ENCODE peak calls at places on chromosomes 2 and 18, in seven cellular contexts. One of them, this sample, is unnamed.

GRCh38 chr2:148534416-148535205 is 109.9 kb upstream of the EPC2 start:
- DNase-seq in memory B cell: no peak
- DNase-seq in activated CD4-positive, alpha-beta T cell treated with anti-CD3 and anti-CD28 coated beads, Interleukin-2, amount 10 ng/mL, durations not matched to agents 7 days and 5 days: no peak
- DNase-seq in thoracic aorta: no peak
- DNase-seq in naive thymus-derived CD8-positive, alpha-beta T cell: no peak
- DNase-seq in NCI-H1105 treated with DMSO at 0.1 percent for 48 hours: no peak
- DNase-seq in NB4: peak
- DNase-seq in this sample: peak

GRCh38 chr2:9203876-9204275 is 2.7 kb upstream of the ASAP2 start:
- DNase-seq in memory B cell: no peak
- DNase-seq in activated CD4-positive, alpha-beta T cell treated with anti-CD3 and anti-CD28 coated beads, Interleukin-2, amount 10 ng/mL, durations not matched to agents 7 days and 5 days: no peak
- DNase-seq in thoracic aorta: no peak
- DNase-seq in naive thymus-derived CD8-positive, alpha-beta T cell: no peak
- DNase-seq in NCI-H1105 treated with DMSO at 0.1 percent for 48 hours: no peak
- DNase-seq in NB4: no peak
- DNase-seq in this sample: no peak

GRCh38 chr2:165015052-165015642 is 59.8 kb upstream of the SLC38A11 start:
- DNase-seq in memory B cell: peak
- DNase-seq in activated CD4-positive, alpha-beta T cell treated with anti-CD3 and anti-CD28 coated beads, Interleukin-2, amount 10 ng/mL, durations not matched to agents 7 days and 5 days: peak
- DNase-seq in thoracic aorta: no peak
- DNase-seq in naive thymus-derived CD8-positive, alpha-beta T cell: peak
- DNase-seq in NCI-H1105 treated with DMSO at 0.1 percent for 48 hours: peak
- DNase-seq in NB4: peak
- DNase-seq in this sample: peak

GRCh38 chr2:30677861-30678385 is 129.3 kb downstream of the CAPN13 start:
- DNase-seq in memory B cell: no peak
- DNase-seq in activated CD4-positive, alpha-beta T cell treated with anti-CD3 and anti-CD28 coated beads, Interleukin-2, amount 10 ng/mL, durations not matched to agents 7 days and 5 days: no peak
- DNase-seq in thoracic aorta: no peak
- DNase-seq in naive thymus-derived CD8-positive, alpha-beta T cell: no peak
- DNase-seq in NCI-H1105 treated with DMSO at 0.1 percent for 48 hours: no peak
- DNase-seq in NB4: no peak
- DNase-seq in this sample: no peak

GRCh38 chr2:236309669-236310029 is 45.4 kb upstream of the ASB18 start:
- DNase-seq in memory B cell: no peak
- DNase-seq in activated CD4-positive, alpha-beta T cell treated with anti-CD3 and anti-CD28 coated beads, Interleukin-2, amount 10 ng/mL, durations not matched to agents 7 days and 5 days: no peak
- DNase-seq in thoracic aorta: no peak
- DNase-seq in naive thymus-derived CD8-positive, alpha-beta T cell: no peak
- DNase-seq in NCI-H1105 treated with DMSO at 0.1 percent for 48 hours: peak
- DNase-seq in NB4: peak
- DNase-seq in this sample: no peak

GRCh38 chr2:41994177-41994576 is 53.6 kb upstream of the PKDCC start:
- DNase-seq in memory B cell: no peak
- DNase-seq in activated CD4-positive, alpha-beta T cell treated with anti-CD3 and anti-CD28 coated beads, Interleukin-2, amount 10 ng/mL, durations not matched to agents 7 days and 5 days: no peak
- DNase-seq in thoracic aorta: no peak
- DNase-seq in naive thymus-derived CD8-positive, alpha-beta T cell: no peak
- DNase-seq in NCI-H1105 treated with DMSO at 0.1 percent for 48 hours: no peak
- DNase-seq in NB4: peak
- DNase-seq in this sample: no peak

GRCh38 chr2:169895294-169895985 is 68.2 kb downstream of the UBR3 start:
- DNase-seq in memory B cell: no peak
- DNase-seq in activated CD4-positive, alpha-beta T cell treated with anti-CD3 and anti-CD28 coated beads, Interleukin-2, amount 10 ng/mL, durations not matched to agents 7 days and 5 days: no peak
- DNase-seq in thoracic aorta: no peak
- DNase-seq in naive thymus-derived CD8-positive, alpha-beta T cell: no peak
- DNase-seq in NCI-H1105 treated with DMSO at 0.1 percent for 48 hours: no peak
- DNase-seq in NB4: no peak
- DNase-seq in this sample: no peak

GRCh38 chr2:104794416-104794815 is 59.5 kb upstream of the POU3F3 start:
- DNase-seq in memory B cell: no peak
- DNase-seq in activated CD4-positive, alpha-beta T cell treated with anti-CD3 and anti-CD28 coated beads, Interleukin-2, amount 10 ng/mL, durations not matched to agents 7 days and 5 days: no peak
- DNase-seq in thoracic aorta: no peak
- DNase-seq in naive thymus-derived CD8-positive, alpha-beta T cell: no peak
- DNase-seq in NCI-H1105 treated with DMSO at 0.1 percent for 48 hours: no peak
- DNase-seq in NB4: no peak
- DNase-seq in this sample: no peak

GRCh38 chr2:162210385-162210784 is 32.9 kb downstream of the FAP start:
- DNase-seq in memory B cell: no peak
- DNase-seq in activated CD4-positive, alpha-beta T cell treated with anti-CD3 and anti-CD28 coated beads, Interleukin-2, amount 10 ng/mL, durations not matched to agents 7 days and 5 days: no peak
- DNase-seq in thoracic aorta: no peak
- DNase-seq in naive thymus-derived CD8-positive, alpha-beta T cell: no peak
- DNase-seq in NCI-H1105 treated with DMSO at 0.1 percent for 48 hours: no peak
- DNase-seq in NB4: no peak
- DNase-seq in this sample: no peak

GRCh38 chr18:10095356-10095755 is 181.5 kb downstream of the VAPA start:
- DNase-seq in memory B cell: no peak
- DNase-seq in activated CD4-positive, alpha-beta T cell treated with anti-CD3 and anti-CD28 coated beads, Interleukin-2, amount 10 ng/mL, durations not matched to agents 7 days and 5 days: no peak
- DNase-seq in thoracic aorta: no peak
- DNase-seq in naive thymus-derived CD8-positive, alpha-beta T cell: no peak
- DNase-seq in NCI-H1105 treated with DMSO at 0.1 percent for 48 hours: no peak
- DNase-seq in NB4: no peak
- DNase-seq in this sample: no peak

GRCh38 chr2:219453691-219454131 is 19.1 kb downstream of the SPEG start:
- DNase-seq in memory B cell: no peak
- DNase-seq in activated CD4-positive, alpha-beta T cell treated with anti-CD3 and anti-CD28 coated beads, Interleukin-2, amount 10 ng/mL, durations not matched to agents 7 days and 5 days: no peak
- DNase-seq in thoracic aorta: peak
- DNase-seq in naive thymus-derived CD8-positive, alpha-beta T cell: no peak
- DNase-seq in NCI-H1105 treated with DMSO at 0.1 percent for 48 hours: no peak
- DNase-seq in NB4: no peak
- DNase-seq in this sample: no peak

GRCh38 chr2:143513081-143513480 is 383.9 kb downstream of the ARHGAP15 start:
- DNase-seq in memory B cell: no peak
- DNase-seq in activated CD4-positive, alpha-beta T cell treated with anti-CD3 and anti-CD28 coated beads, Interleukin-2, amount 10 ng/mL, durations not matched to agents 7 days and 5 days: peak
- DNase-seq in thoracic aorta: no peak
- DNase-seq in naive thymus-derived CD8-positive, alpha-beta T cell: no peak
- DNase-seq in NCI-H1105 treated with DMSO at 0.1 percent for 48 hours: no peak
- DNase-seq in NB4: peak
- DNase-seq in this sample: peak

GRCh38 chr2:18742382-18742781 is 153.0 kb upstream of the NT5C1B start:
- DNase-seq in memory B cell: no peak
- DNase-seq in activated CD4-positive, alpha-beta T cell treated with anti-CD3 and anti-CD28 coated beads, Interleukin-2, amount 10 ng/mL, durations not matched to agents 7 days and 5 days: no peak
- DNase-seq in thoracic aorta: no peak
- DNase-seq in naive thymus-derived CD8-positive, alpha-beta T cell: no peak
- DNase-seq in NCI-H1105 treated with DMSO at 0.1 percent for 48 hours: no peak
- DNase-seq in NB4: no peak
- DNase-seq in this sample: no peak

GRCh38 chr2:9308186-9308955 is 101.8 kb downstream of the ASAP2 start:
- DNase-seq in memory B cell: no peak
- DNase-seq in activated CD4-positive, alpha-beta T cell treated with anti-CD3 and anti-CD28 coated beads, Interleukin-2, amount 10 ng/mL, durations not matched to agents 7 days and 5 days: no peak
- DNase-seq in thoracic aorta: no peak
- DNase-seq in naive thymus-derived CD8-positive, alpha-beta T cell: no peak
- DNase-seq in NCI-H1105 treated with DMSO at 0.1 percent for 48 hours: no peak
- DNase-seq in NB4: no peak
- DNase-seq in this sample: no peak

GRCh38 chr18:41955688-41956087 is 654 bp downstream of the PIK3C3 start:
- DNase-seq in memory B cell: no peak
- DNase-seq in activated CD4-positive, alpha-beta T cell treated with anti-CD3 and anti-CD28 coated beads, Interleukin-2, amount 10 ng/mL, durations not matched to agents 7 days and 5 days: no peak
- DNase-seq in thoracic aorta: no peak
- DNase-seq in naive thymus-derived CD8-positive, alpha-beta T cell: no peak
- DNase-seq in NCI-H1105 treated with DMSO at 0.1 percent for 48 hours: no peak
- DNase-seq in NB4: peak
- DNase-seq in this sample: peak

GRCh38 chr2:95025406-95026319 is at the start of gene MAL:
- DNase-seq in memory B cell: no peak
- DNase-seq in activated CD4-positive, alpha-beta T cell treated with anti-CD3 and anti-CD28 coated beads, Interleukin-2, amount 10 ng/mL, durations not matched to agents 7 days and 5 days: peak
- DNase-seq in thoracic aorta: no peak
- DNase-seq in naive thymus-derived CD8-positive, alpha-beta T cell: peak
- DNase-seq in NCI-H1105 treated with DMSO at 0.1 percent for 48 hours: peak
- DNase-seq in NB4: no peak
- DNase-seq in this sample: no peak

GRCh38 chr2:144666032-144666431 is 146.1 kb upstream of the ZEB2 start:
- DNase-seq in memory B cell: no peak
- DNase-seq in activated CD4-positive, alpha-beta T cell treated with anti-CD3 and anti-CD28 coated beads, Interleukin-2, amount 10 ng/mL, durations not matched to agents 7 days and 5 days: no peak
- DNase-seq in thoracic aorta: no peak
- DNase-seq in naive thymus-derived CD8-positive, alpha-beta T cell: no peak
- DNase-seq in NCI-H1105 treated with DMSO at 0.1 percent for 48 hours: no peak
- DNase-seq in NB4: peak
- DNase-seq in this sample: no peak

GRCh38 chr2:195532628-195533271 is 124.3 kb upstream of the SLC39A10 start:
- DNase-seq in memory B cell: no peak
- DNase-seq in activated CD4-positive, alpha-beta T cell treated with anti-CD3 and anti-CD28 coated beads, Interleukin-2, amount 10 ng/mL, durations not matched to agents 7 days and 5 days: peak
- DNase-seq in thoracic aorta: no peak
- DNase-seq in naive thymus-derived CD8-positive, alpha-beta T cell: no peak
- DNase-seq in NCI-H1105 treated with DMSO at 0.1 percent for 48 hours: no peak
- DNase-seq in NB4: peak
- DNase-seq in this sample: peak

GRCh38 chr2:96265349-96265839 is 403 bp downstream of the TMEM127 start:
- DNase-seq in memory B cell: peak
- DNase-seq in activated CD4-positive, alpha-beta T cell treated with anti-CD3 and anti-CD28 coated beads, Interleukin-2, amount 10 ng/mL, durations not matched to agents 7 days and 5 days: peak
- DNase-seq in thoracic aorta: peak
- DNase-seq in naive thymus-derived CD8-positive, alpha-beta T cell: peak
- DNase-seq in NCI-H1105 treated with DMSO at 0.1 percent for 48 hours: peak
- DNase-seq in NB4: peak
- DNase-seq in this sample: peak

GRCh38 chr2:2269989-2270562 is 61.0 kb downstream of the MYT1L start:
- DNase-seq in memory B cell: no peak
- DNase-seq in activated CD4-positive, alpha-beta T cell treated with anti-CD3 and anti-CD28 coated beads, Interleukin-2, amount 10 ng/mL, durations not matched to agents 7 days and 5 days: no peak
- DNase-seq in thoracic aorta: no peak
- DNase-seq in naive thymus-derived CD8-positive, alpha-beta T cell: no peak
- DNase-seq in NCI-H1105 treated with DMSO at 0.1 percent for 48 hours: no peak
- DNase-seq in NB4: no peak
- DNase-seq in this sample: no peak

GRCh38 chr2:860259-860855 is 90.3 kb upstream of the SNTG2 start:
- DNase-seq in memory B cell: no peak
- DNase-seq in activated CD4-positive, alpha-beta T cell treated with anti-CD3 and anti-CD28 coated beads, Interleukin-2, amount 10 ng/mL, durations not matched to agents 7 days and 5 days: no peak
- DNase-seq in thoracic aorta: no peak
- DNase-seq in naive thymus-derived CD8-positive, alpha-beta T cell: no peak
- DNase-seq in NCI-H1105 treated with DMSO at 0.1 percent for 48 hours: no peak
- DNase-seq in NB4: no peak
- DNase-seq in this sample: no peak

GRCh38 chr2:208142925-208143799 is 2.8 kb downstream of the CRYGB start:
- DNase-seq in memory B cell: no peak
- DNase-seq in activated CD4-positive, alpha-beta T cell treated with anti-CD3 and anti-CD28 coated beads, Interleukin-2, amount 10 ng/mL, durations not matched to agents 7 days and 5 days: no peak
- DNase-seq in thoracic aorta: no peak
- DNase-seq in naive thymus-derived CD8-positive, alpha-beta T cell: no peak
- DNase-seq in NCI-H1105 treated with DMSO at 0.1 percent for 48 hours: peak
- DNase-seq in NB4: no peak
- DNase-seq in this sample: no peak

GRCh38 chr18:22021701-22022100 is 147.7 kb upstream of the GATA6 start:
- DNase-seq in memory B cell: no peak
- DNase-seq in activated CD4-positive, alpha-beta T cell treated with anti-CD3 and anti-CD28 coated beads, Interleukin-2, amount 10 ng/mL, durations not matched to agents 7 days and 5 days: no peak
- DNase-seq in thoracic aorta: no peak
- DNase-seq in naive thymus-derived CD8-positive, alpha-beta T cell: no peak
- DNase-seq in NCI-H1105 treated with DMSO at 0.1 percent for 48 hours: no peak
- DNase-seq in NB4: no peak
- DNase-seq in this sample: no peak

GRCh38 chr2:109419171-109419756 is 194.5 kb downstream of the SEPTIN10 start:
- DNase-seq in memory B cell: no peak
- DNase-seq in activated CD4-positive, alpha-beta T cell treated with anti-CD3 and anti-CD28 coated beads, Interleukin-2, amount 10 ng/mL, durations not matched to agents 7 days and 5 days: no peak
- DNase-seq in thoracic aorta: no peak
- DNase-seq in naive thymus-derived CD8-positive, alpha-beta T cell: no peak
- DNase-seq in NCI-H1105 treated with DMSO at 0.1 percent for 48 hours: no peak
- DNase-seq in NB4: no peak
- DNase-seq in this sample: no peak

GRCh38 chr18:76446321-76446720 is 48.7 kb downstream of the ZNF516 start:
- DNase-seq in memory B cell: no peak
- DNase-seq in activated CD4-positive, alpha-beta T cell treated with anti-CD3 and anti-CD28 coated beads, Interleukin-2, amount 10 ng/mL, durations not matched to agents 7 days and 5 days: no peak
- DNase-seq in thoracic aorta: no peak
- DNase-seq in naive thymus-derived CD8-positive, alpha-beta T cell: no peak
- DNase-seq in NCI-H1105 treated with DMSO at 0.1 percent for 48 hours: no peak
- DNase-seq in NB4: no peak
- DNase-seq in this sample: no peak

GRCh38 chr18:46190667-46191066 is 86.5 kb downstream of the HAUS1 start:
- DNase-seq in memory B cell: no peak
- DNase-seq in activated CD4-positive, alpha-beta T cell treated with anti-CD3 and anti-CD28 coated beads, Interleukin-2, amount 10 ng/mL, durations not matched to agents 7 days and 5 days: no peak
- DNase-seq in thoracic aorta: no peak
- DNase-seq in naive thymus-derived CD8-positive, alpha-beta T cell: no peak
- DNase-seq in NCI-H1105 treated with DMSO at 0.1 percent for 48 hours: no peak
- DNase-seq in NB4: no peak
- DNase-seq in this sample: no peak

GRCh38 chr2:173159794-173160463 is 84.3 kb downstream of the MAP3K20 start:
- DNase-seq in memory B cell: no peak
- DNase-seq in activated CD4-positive, alpha-beta T cell treated with anti-CD3 and anti-CD28 coated beads, Interleukin-2, amount 10 ng/mL, durations not matched to agents 7 days and 5 days: no peak
- DNase-seq in thoracic aorta: peak
- DNase-seq in naive thymus-derived CD8-positive, alpha-beta T cell: no peak
- DNase-seq in NCI-H1105 treated with DMSO at 0.1 percent for 48 hours: peak
- DNase-seq in NB4: peak
- DNase-seq in this sample: peak

GRCh38 chr18:11984091-11984490 is 2.8 kb downstream of the IMPA2 start:
- DNase-seq in memory B cell: no peak
- DNase-seq in activated CD4-positive, alpha-beta T cell treated with anti-CD3 and anti-CD28 coated beads, Interleukin-2, amount 10 ng/mL, durations not matched to agents 7 days and 5 days: no peak
- DNase-seq in thoracic aorta: no peak
- DNase-seq in naive thymus-derived CD8-positive, alpha-beta T cell: no peak
- DNase-seq in NCI-H1105 treated with DMSO at 0.1 percent for 48 hours: no peak
- DNase-seq in NB4: no peak
- DNase-seq in this sample: no peak

GRCh38 chr2:142877265-142877756 is at the start of gene KYNU:
- DNase-seq in memory B cell: no peak
- DNase-seq in activated CD4-positive, alpha-beta T cell treated with anti-CD3 and anti-CD28 coated beads, Interleukin-2, amount 10 ng/mL, durations not matched to agents 7 days and 5 days: no peak
- DNase-seq in thoracic aorta: no peak
- DNase-seq in naive thymus-derived CD8-positive, alpha-beta T cell: no peak
- DNase-seq in NCI-H1105 treated with DMSO at 0.1 percent for 48 hours: no peak
- DNase-seq in NB4: peak
- DNase-seq in this sample: peak

GRCh38 chr2:191933307-191934105 is 86.6 kb upstream of the CAVIN2 start:
- DNase-seq in memory B cell: no peak
- DNase-seq in activated CD4-positive, alpha-beta T cell treated with anti-CD3 and anti-CD28 coated beads, Interleukin-2, amount 10 ng/mL, durations not matched to agents 7 days and 5 days: no peak
- DNase-seq in thoracic aorta: no peak
- DNase-seq in naive thymus-derived CD8-positive, alpha-beta T cell: no peak
- DNase-seq in NCI-H1105 treated with DMSO at 0.1 percent for 48 hours: no peak
- DNase-seq in NB4: no peak
- DNase-seq in this sample: no peak

GRCh38 chr2:135226961-135227360 is 174.9 kb downstream of the RAB3GAP1 start:
- DNase-seq in memory B cell: no peak
- DNase-seq in activated CD4-positive, alpha-beta T cell treated with anti-CD3 and anti-CD28 coated beads, Interleukin-2, amount 10 ng/mL, durations not matched to agents 7 days and 5 days: no peak
- DNase-seq in thoracic aorta: no peak
- DNase-seq in naive thymus-derived CD8-positive, alpha-beta T cell: no peak
- DNase-seq in NCI-H1105 treated with DMSO at 0.1 percent for 48 hours: no peak
- DNase-seq in NB4: no peak
- DNase-seq in this sample: no peak

GRCh38 chr18:6249788-6250187 is 164.9 kb downstream of the L3MBTL4 start:
- DNase-seq in memory B cell: no peak
- DNase-seq in activated CD4-positive, alpha-beta T cell treated with anti-CD3 and anti-CD28 coated beads, Interleukin-2, amount 10 ng/mL, durations not matched to agents 7 days and 5 days: no peak
- DNase-seq in thoracic aorta: no peak
- DNase-seq in naive thymus-derived CD8-positive, alpha-beta T cell: no peak
- DNase-seq in NCI-H1105 treated with DMSO at 0.1 percent for 48 hours: no peak
- DNase-seq in NB4: no peak
- DNase-seq in this sample: no peak

GRCh38 chr2:23487735-23488492 is 102.9 kb downstream of the KLHL29 start:
- DNase-seq in memory B cell: no peak
- DNase-seq in activated CD4-positive, alpha-beta T cell treated with anti-CD3 and anti-CD28 coated beads, Interleukin-2, amount 10 ng/mL, durations not matched to agents 7 days and 5 days: no peak
- DNase-seq in thoracic aorta: no peak
- DNase-seq in naive thymus-derived CD8-positive, alpha-beta T cell: no peak
- DNase-seq in NCI-H1105 treated with DMSO at 0.1 percent for 48 hours: no peak
- DNase-seq in NB4: peak
- DNase-seq in this sample: no peak

GRCh38 chr2:120864981-120865380 is 129.3 kb downstream of the GLI2 start:
- DNase-seq in memory B cell: no peak
- DNase-seq in activated CD4-positive, alpha-beta T cell treated with anti-CD3 and anti-CD28 coated beads, Interleukin-2, amount 10 ng/mL, durations not matched to agents 7 days and 5 days: no peak
- DNase-seq in thoracic aorta: no peak
- DNase-seq in naive thymus-derived CD8-positive, alpha-beta T cell: no peak
- DNase-seq in NCI-H1105 treated with DMSO at 0.1 percent for 48 hours: no peak
- DNase-seq in NB4: no peak
- DNase-seq in this sample: no peak

GRCh38 chr2:230068658-230069080 is at the start of gene SLC16A14:
- DNase-seq in memory B cell: no peak
- DNase-seq in activated CD4-positive, alpha-beta T cell treated with anti-CD3 and anti-CD28 coated beads, Interleukin-2, amount 10 ng/mL, durations not matched to agents 7 days and 5 days: peak
- DNase-seq in thoracic aorta: no peak
- DNase-seq in naive thymus-derived CD8-positive, alpha-beta T cell: peak
- DNase-seq in NCI-H1105 treated with DMSO at 0.1 percent for 48 hours: peak
- DNase-seq in NB4: peak
- DNase-seq in this sample: peak

GRCh38 chr2:178865121-178865520 is 57.9 kb upstream of the TTN start:
- DNase-seq in memory B cell: no peak
- DNase-seq in activated CD4-positive, alpha-beta T cell treated with anti-CD3 and anti-CD28 coated beads, Interleukin-2, amount 10 ng/mL, durations not matched to agents 7 days and 5 days: no peak
- DNase-seq in thoracic aorta: peak
- DNase-seq in naive thymus-derived CD8-positive, alpha-beta T cell: no peak
- DNase-seq in NCI-H1105 treated with DMSO at 0.1 percent for 48 hours: no peak
- DNase-seq in NB4: no peak
- DNase-seq in this sample: no peak

This sample was measured in Kasumi-1.